ENCODE peak calls at places on chromosomes 7 and 10, in four cellular contexts. One of them, this sample, is unnamed.

GRCh38 chr7:68216046-68216445 is 1219.4 kb downstream of the TYW1 start:
- DNase-seq in GM23248: no peak
- DNase-seq in GM23338: no peak
- DNase-seq in cardiac muscle cell: peak; percentile 69
- DNase-seq in this sample: no peak

GRCh38 chr7:31110331-31111108 is 58.4 kb downstream of the ADCYAP1R1 start:
- DNase-seq in GM23338: no peak
- DNase-seq in cardiac muscle cell: no peak
- DNase-seq in GM23248: no peak
- DNase-seq in this sample: no peak

GRCh38 chr10:42488416-42488815 is 150.0 kb downstream of the ZNF33B start:
- DNase-seq in GM23248: peak; percentile 61
- DNase-seq in cardiac muscle cell: peak; percentile 17
- DNase-seq in GM23338: no peak
- DNase-seq in this sample: no peak

GRCh38 chr10:8758029-8758428 is 703.5 kb downstream of the GATA3 start:
- DNase-seq in cardiac muscle cell: no peak
- DNase-seq in GM23248: no peak
- DNase-seq in GM23338: no peak
- DNase-seq in this sample: no peak

GRCh38 chr10:29757551-29758297 is 123.0 kb upstream of the SVIL start:
- DNase-seq in GM23338: no peak
- DNase-seq in GM23248: peak; percentile 16
- DNase-seq in cardiac muscle cell: peak; percentile 38
- DNase-seq in this sample: no peak

GRCh38 chr10:43040482-43041256 is 36.2 kb upstream of the RET start:
- DNase-seq in GM23248: no peak
- DNase-seq in GM23338: no peak
- DNase-seq in cardiac muscle cell: no peak
- DNase-seq in this sample: no peak

GRCh38 chr10:69801434-69802315 is at the start of gene COL13A1:
- DNase-seq in GM23338: peak; percentile 97
- DNase-seq in cardiac muscle cell: peak; percentile 72
- DNase-seq in GM23248: peak; percentile 90
- DNase-seq in this sample: no peak

GRCh38 chr10:46033602-46034011 is 3.2 kb upstream of the NCOA4 start:
- DNase-seq in cardiac muscle cell: peak; percentile 88
- DNase-seq in GM23248: peak; percentile 86
- DNase-seq in GM23338: no peak
- DNase-seq in this sample: no peak

GRCh38 chr7:66188645-66189044 is 16.5 kb upstream of the TPST1 start:
- DNase-seq in cardiac muscle cell: no peak
- DNase-seq in GM23248: no peak
- DNase-seq in GM23338: no peak
- DNase-seq in this sample: no peak

GRCh38 chr10:89283174-89283987 is 18.5 kb upstream of the IFIT2 start:
- DNase-seq in GM23338: no peak
- DNase-seq in GM23248: peak; percentile 69
- DNase-seq in cardiac muscle cell: peak; percentile 45
- DNase-seq in this sample: no peak

GRCh38 chr10:132078746-132079345 is 13.1 kb downstream of the JAKMIP3 start:
- DNase-seq in GM23338: peak; percentile 36
- DNase-seq in cardiac muscle cell: no peak
- DNase-seq in GM23248: no peak
- DNase-seq in this sample: no peak

GRCh38 chr10:67140641-67141040 is 214.8 kb downstream of the LRRTM3 start:
- DNase-seq in GM23338: peak; percentile 27
- DNase-seq in GM23248: no peak
- DNase-seq in cardiac muscle cell: no peak
- DNase-seq in this sample: no peak

GRCh38 chr10:123906884-123907652 is 15.5 kb upstream of the CPXM2 start:
- DNase-seq in GM23248: no peak
- DNase-seq in cardiac muscle cell: no peak
- DNase-seq in GM23338: no peak
- DNase-seq in this sample: no peak

GRCh38 chr7:25720427-25720826 is 431.6 kb upstream of the NFE2L3 start:
- DNase-seq in cardiac muscle cell: peak; percentile 23
- DNase-seq in GM23338: peak; percentile 58
- DNase-seq in GM23248: peak; percentile 23
- DNase-seq in this sample: no peak

GRCh38 chr7:156639426-156640256 is 933 bp upstream of the RNF32 start:
- DNase-seq in GM23248: peak; percentile 44
- DNase-seq in cardiac muscle cell: peak; percentile 11
- DNase-seq in GM23338: peak; percentile 53
- DNase-seq in this sample: no peak

GRCh38 chr7:116122972-116123595 is 87.3 kb upstream of the TES start:
- DNase-seq in cardiac muscle cell: peak; percentile 72
- DNase-seq in GM23248: peak; percentile 77
- DNase-seq in GM23338: peak; percentile 77
- DNase-seq in this sample: no peak

GRCh38 chr10:122019414-122019975 is 30.5 kb downstream of the TACC2 start:
- DNase-seq in GM23248: no peak
- DNase-seq in cardiac muscle cell: no peak
- DNase-seq in GM23338: peak; percentile 55
- DNase-seq in this sample: no peak

GRCh38 chr7:38846280-38846679 is 62.7 kb downstream of the VPS41 start:
- DNase-seq in GM23338: no peak
- DNase-seq in GM23248: no peak
- DNase-seq in cardiac muscle cell: peak; percentile 67
- DNase-seq in this sample: no peak

GRCh38 chr7:104149822-104150221 is 58.0 kb downstream of the ORC5 start:
- DNase-seq in GM23248: no peak
- DNase-seq in cardiac muscle cell: no peak
- DNase-seq in GM23338: no peak
- DNase-seq in this sample: no peak

GRCh38 chr7:148979827-148980226 is 48.5 kb downstream of the PDIA4 start:
- DNase-seq in GM23338: no peak
- DNase-seq in GM23248: no peak
- DNase-seq in cardiac muscle cell: no peak
- DNase-seq in this sample: peak; percentile 52

GRCh38 chr10:5619366-5620211 is 46.8 kb downstream of the ASB13 start:
- DNase-seq in GM23338: no peak
- DNase-seq in cardiac muscle cell: peak; percentile 64
- DNase-seq in GM23248: peak; percentile 48
- DNase-seq in this sample: no peak

GRCh38 chr10:45179716-45180115 is 135.7 kb downstream of the OR13A1 start:
- DNase-seq in cardiac muscle cell: peak; percentile 65
- DNase-seq in GM23248: peak; percentile 24
- DNase-seq in GM23338: no peak
- DNase-seq in this sample: no peak

GRCh38 chr7:11228515-11228914 is 254.8 kb downstream of the PHF14 start:
- DNase-seq in cardiac muscle cell: peak; percentile 77
- DNase-seq in GM23248: peak; percentile 13
- DNase-seq in GM23338: no peak
- DNase-seq in this sample: no peak

GRCh38 chr10:24930427-24930826 is 22.0 kb downstream of the PRTFDC1 start:
- DNase-seq in cardiac muscle cell: no peak
- DNase-seq in GM23248: no peak
- DNase-seq in GM23338: no peak
- DNase-seq in this sample: no peak

GRCh38 chr10:31623466-31623865 is 304.4 kb downstream of the ZEB1 start:
- DNase-seq in cardiac muscle cell: peak; percentile 88
- DNase-seq in GM23248: peak; percentile 86
- DNase-seq in GM23338: no peak
- DNase-seq in this sample: no peak

GRCh38 chr10:107806006-107806405 is 641.5 kb upstream of the SORCS1 start:
- DNase-seq in GM23248: no peak
- DNase-seq in GM23338: peak; percentile 5
- DNase-seq in cardiac muscle cell: no peak
- DNase-seq in this sample: no peak

GRCh38 chr10:73907841-73908517 is 3.0 kb upstream of the PLAU start:
- DNase-seq in cardiac muscle cell: peak; percentile 63
- DNase-seq in GM23248: peak; percentile 89
- DNase-seq in GM23338: no peak
- DNase-seq in this sample: no peak

GRCh38 chr7:35334511-35334910 is 80.6 kb upstream of the TBX20 start:
- DNase-seq in GM23248: no peak
- DNase-seq in GM23338: no peak
- DNase-seq in cardiac muscle cell: no peak
- DNase-seq in this sample: no peak

GRCh38 chr10:97676770-97677581 is 10.1 kb downstream of the AVPI1 start:
- DNase-seq in GM23338: peak; percentile 75
- DNase-seq in cardiac muscle cell: peak; percentile 70
- DNase-seq in GM23248: peak; percentile 69
- DNase-seq in this sample: peak; percentile 56

GRCh38 chr7:45924283-45924682 is 3.2 kb upstream of the IGFBP3 start:
- DNase-seq in GM23248: peak; percentile 95
- DNase-seq in GM23338: no peak
- DNase-seq in cardiac muscle cell: peak; percentile 70
- DNase-seq in this sample: no peak

GRCh38 chr10:63976538-63976937 is 455.3 kb downstream of the REEP3 start:
- DNase-seq in cardiac muscle cell: peak; percentile 56
- DNase-seq in GM23338: peak; percentile 82
- DNase-seq in GM23248: peak; percentile 63
- DNase-seq in this sample: peak; percentile 3

GRCh38 chr7:130875265-130875741 is 141.3 kb upstream of the KLF14 start:
- DNase-seq in GM23248: peak; percentile 58
- DNase-seq in GM23338: peak; percentile 87
- DNase-seq in cardiac muscle cell: peak; percentile 48
- DNase-seq in this sample: peak; percentile 41

GRCh38 chr7:130869918-130870317 is 135.9 kb upstream of the KLF14 start:
- DNase-seq in GM23248: no peak
- DNase-seq in cardiac muscle cell: no peak
- DNase-seq in GM23338: no peak
- DNase-seq in this sample: no peak

GRCh38 chr7:130872341-130872740 is 138.3 kb upstream of the KLF14 start:
- DNase-seq in GM23248: no peak
- DNase-seq in GM23338: no peak
- DNase-seq in cardiac muscle cell: no peak
- DNase-seq in this sample: no peak

GRCh38 chr7:130874071-130874915 is 140.3 kb upstream of the KLF14 start:
- DNase-seq in cardiac muscle cell: no peak
- DNase-seq in GM23248: no peak
- DNase-seq in GM23338: no peak
- DNase-seq in this sample: no peak

DNA sequence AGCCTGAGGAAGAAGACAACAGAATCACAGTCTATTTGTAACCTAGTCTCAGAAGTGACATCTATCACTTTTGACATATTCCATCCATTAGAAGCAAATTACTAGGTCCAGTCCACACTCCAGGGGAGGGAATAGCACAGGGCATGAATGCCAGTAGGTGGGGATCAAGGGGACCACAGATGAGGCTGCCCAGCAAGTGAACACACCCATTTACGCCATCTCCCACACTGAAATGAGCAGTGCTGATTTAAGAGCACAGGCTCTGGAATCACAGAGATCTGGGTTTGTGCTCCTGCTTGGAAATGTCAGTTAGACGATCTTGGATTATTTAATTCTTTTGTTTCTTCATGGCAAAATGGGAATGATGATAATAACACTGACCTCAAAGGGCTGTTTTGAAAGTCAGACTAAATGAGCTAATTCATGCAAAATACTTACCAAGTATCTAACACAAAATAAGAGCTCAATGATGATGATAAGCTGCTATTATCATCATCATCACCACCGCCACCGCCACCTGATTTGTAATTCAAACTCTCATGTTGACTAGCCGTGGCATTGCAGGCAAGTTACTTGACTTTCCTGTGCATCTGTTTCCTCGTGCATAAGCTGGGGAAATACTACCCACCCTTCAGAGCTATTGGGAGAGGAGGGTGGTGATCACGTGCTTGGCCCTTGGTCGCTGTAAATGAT is 138.9 kb upstream of the KLF14 start:
- DNase-seq in GM23338: no peak
- DNase-seq in cardiac muscle cell: no peak
- DNase-seq in GM23248: no peak
- DNase-seq in this sample: no peak
- H3K27ac ChIP-seq in GM23338: no peak overlapping the region
- H3K27ac ChIP-seq in cardiac muscle cell: no peak overlapping the region
- H3K27ac ChIP-seq in GM23248: peak overlapping the region; percentile 49
- H3K27ac ChIP-seq in this sample: no peak overlapping the region

GRCh38 chr10:103894454-103894853 is 23.5 kb downstream of the STN1 start:
- DNase-seq in GM23248: peak; percentile 64
- DNase-seq in GM23338: no peak
- DNase-seq in cardiac muscle cell: peak; percentile 45
- DNase-seq in this sample: no peak
- H3K36me3 ChIP-seq in GM23248: no peaks in the 10 kb centered on the region
- H3K36me3 ChIP-seq in GM23338: peaks cover 6% of the 10 kb centered on the region
- H3K36me3 ChIP-seq in cardiac muscle cell: peaks cover 33% of the 10 kb centered on the region
- H3K36me3 ChIP-seq in this sample: peaks cover 60% of the 10 kb centered on the region

GRCh38 chr10:95314519-95314918 is 23.7 kb upstream of the PDLIM1 start:
- DNase-seq in GM23338: no peak
- DNase-seq in GM23248: no peak
- DNase-seq in cardiac muscle cell: no peak
- DNase-seq in this sample: no peak
- H3K4me3 ChIP-seq in GM23338: no peak overlapping the region
- H3K4me3 ChIP-seq in GM23248: no peak overlapping the region
- H3K4me3 ChIP-seq in cardiac muscle cell: no peak overlapping the region
- H3K4me3 ChIP-seq in this sample: no peak overlapping the region

DNA sequence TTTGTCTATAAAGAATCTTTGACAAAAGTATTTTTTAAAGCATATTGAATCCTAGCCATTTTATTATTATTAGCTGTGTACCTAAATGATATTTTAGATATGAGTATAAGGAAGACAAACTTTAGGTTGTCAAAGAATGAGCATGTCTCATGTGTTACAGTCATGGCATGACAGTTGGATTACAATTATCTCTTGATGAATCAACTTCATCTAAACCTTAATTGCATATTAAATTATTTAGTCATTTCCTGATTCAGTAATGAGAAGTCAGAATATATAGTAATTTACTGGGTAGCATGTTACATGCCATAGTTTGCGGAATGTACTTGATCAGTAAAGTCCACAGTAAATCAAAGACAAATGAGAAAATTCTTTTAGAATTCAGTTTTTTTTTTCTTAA is 59.2 kb downstream of the MAPK8 start:
- DNase-seq in GM23338: no peak
- DNase-seq in GM23248: peak; percentile 43
- DNase-seq in cardiac muscle cell: no peak
- DNase-seq in this sample: no peak
- H3K27ac ChIP-seq in GM23338: no peak overlapping the region
- H3K27ac ChIP-seq in GM23248: peak overlapping the region; percentile 45
- H3K27ac ChIP-seq in cardiac muscle cell: no peak overlapping the region
- H3K27ac ChIP-seq in this sample: no peak overlapping the region

DNA sequence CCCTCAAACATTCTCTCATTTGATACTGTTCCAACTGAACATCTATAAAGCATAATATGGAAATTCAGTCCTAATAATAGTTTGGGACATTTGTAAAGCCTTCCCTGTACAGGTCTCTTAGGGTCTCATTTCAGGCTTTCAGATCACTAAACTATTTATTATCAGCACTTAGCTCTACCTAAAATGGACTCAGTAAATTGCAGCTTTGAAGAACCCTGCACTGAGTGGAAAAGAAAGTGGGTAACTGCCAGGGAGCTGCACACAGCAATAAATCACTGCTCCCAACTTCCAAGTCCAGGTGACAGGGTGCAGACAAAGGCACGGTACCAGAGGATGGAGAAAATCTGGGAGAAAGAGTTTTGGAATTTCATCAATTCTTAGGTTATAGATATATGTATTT is 164.9 kb upstream of the AOAH start:
- DNase-seq in GM23248: no peak
- DNase-seq in cardiac muscle cell: no peak
- DNase-seq in GM23338: no peak
- DNase-seq in this sample: no peak
- H3K36me3 ChIP-seq in GM23248: no peaks in the 10 kb centered on the region
- H3K36me3 ChIP-seq in cardiac muscle cell: no peaks in the 10 kb centered on the region
- H3K36me3 ChIP-seq in GM23338: no peaks in the 10 kb centered on the region
- H3K36me3 ChIP-seq in this sample: peaks cover 15% of the 10 kb centered on the region